ENCODE peak calls at places on chromosomes 11 and 22, in four cellular contexts. T, J, G and S are unnamed samples.

GRCh38 chr11:71060358-71060757 is 192.0 kb downstream of the SHANK2 start:
- DNase-seq in T (no peak), G (no peak), J (no peak), S (no peak)

GRCh38 chr11:118003021-118003423 is 16.8 kb downstream of the IL10RA start:
- DNase-seq in G (no peak), J (no peak), T (no peak), S (peak; percentile 58)

GRCh38 chr11:8375932-8376331 is 112.3 kb upstream of the LMO1 start:
- DNase-seq in T (no peak), G (no peak), J (no peak), S (no peak)

GRCh38 chr22:28424427-28425080 is 255.1 kb downstream of the TTC28 start:
- DNase-seq in J (no peak), T (no peak), G (peak; percentile 82), S (no peak)

GRCh38 chr11:8222820-8223512 is 40.7 kb downstream of the LMO1 start:
- DNase-seq in G (no peak), T (no peak), J (no peak), S (no peak)

GRCh38 chr11:80163011-80163410 is 722.2 kb upstream of the TENM4 start:
- DNase-seq in J (no peak), G (no peak), T (no peak), S (no peak)

GRCh38 chr22:43421914-43422615 is 10.3 kb downstream of the MPPED1 start:
- DNase-seq in J (no peak), T (no peak), G (no peak), S (no peak)

GRCh38 chr22:17629167-17629489 is 579 bp upstream of the ATP6V1E1 start:
- DNase-seq in T (no peak), J (no peak), G (no peak), S (no peak)

GRCh38 chr11:72223615-72224586 is 666 bp upstream of the INPPL1 start:
- DNase-seq in G (no peak), J (peak; percentile 79), T (no peak), S (peak; percentile 83)

GRCh38 chr22:47558828-47559700 is 796.6 kb downstream of the TBC1D22A start:
- DNase-seq in J (no peak), T (no peak), G (no peak), S (no peak)

GRCh38 chr11:125070699-125071254 is 7.7 kb downstream of the SLC37A2 start:
- DNase-seq in G (peak; percentile 81), T (no peak), J (no peak), S (peak; percentile 87)

GRCh38 chr22:24707477-24707816 is 67.1 kb downstream of the PIWIL3 start:
- DNase-seq in T (no peak), G (no peak), J (peak; percentile 53), S (peak; percentile 46)

GRCh38 chr11:111565111-111565720 is 24.7 kb downstream of the LAYN start:
- DNase-seq in J (peak; percentile 72), G (peak; percentile 39), T (peak; percentile 43), S (peak; percentile 77)

GRCh38 chr11:75850787-75851186 is 35.8 kb downstream of the UVRAG start:
- DNase-seq in G (no peak), T (no peak), J (no peak), S (no peak)

GRCh38 chr22:17554814-17555213 is 8.5 kb upstream of the SLC25A18 start:
- DNase-seq in J (no peak), T (no peak), G (no peak), S (no peak)

GRCh38 chr22:45781459-45781858 is 109.8 kb downstream of the ATXN10 start:
- DNase-seq in T (no peak), J (no peak), G (no peak), S (no peak)

GRCh38 chr22:47419239-47419638 is 656.8 kb downstream of the TBC1D22A start:
- DNase-seq in J (no peak), T (no peak), G (no peak), S (no peak)

GRCh38 chr11:82906236-82906635 is 4.7 kb downstream of the DDIAS start:
- DNase-seq in T (no peak), G (peak; percentile 26), J (no peak), S (no peak)

GRCh38 chr11:3632070-3632660 is 9.6 kb downstream of the ART5 start:
- DNase-seq in J (no peak), T (no peak), G (no peak), S (no peak)

DNA sequence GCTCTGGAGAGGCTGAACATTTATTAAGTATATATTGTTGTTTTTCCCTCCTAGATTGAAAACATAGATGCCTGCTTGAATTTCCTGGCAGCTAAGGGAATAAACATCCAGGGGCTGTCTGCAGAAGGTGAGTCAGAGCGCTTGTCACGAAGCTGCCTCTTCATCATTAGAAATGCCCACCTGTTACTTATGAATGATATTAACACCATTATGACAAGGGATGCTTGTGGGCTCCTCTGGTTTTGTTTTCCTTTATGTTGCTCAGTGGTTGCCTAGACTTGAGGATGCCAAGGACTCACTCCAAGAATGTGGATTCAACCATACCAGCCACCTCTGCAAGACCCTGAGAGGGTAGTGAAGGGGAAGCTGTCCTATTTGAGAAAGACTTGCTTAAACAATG is 156.2 kb downstream of the NAV2 start:
- DNase-seq in G (no peak), T (no peak), J (no peak), S (no peak)
- TF ChIP-seq PHF8 in G (no peak), T (no peak), J (no peak), S (no peak)

GRCh38 chr22:20131856-20132685 is 467 bp downstream of the ZDHHC8 start:
- DNase-seq in G (no peak), T (no peak), J (no peak), S (peak; percentile 86)
- TF ChIP-seq PHF8 in G (no peak), T (no peak), J (no peak), S (no peak)

GRCh38 chr11:46588131-46588530 is 5.7 kb downstream of the AMBRA1 start:
- DNase-seq in T (no peak), J (no peak), G (no peak), S (no peak)

GRCh38 chr11:46577058-46577457 is 16.8 kb downstream of the AMBRA1 start:
- DNase-seq in G (no peak), T (no peak), J (no peak), S (no peak)

GRCh38 chr11:46582588-46582987 is 11.2 kb downstream of the AMBRA1 start:
- DNase-seq in J (no peak), T (no peak), G (no peak), S (no peak)
- TF ChIP-seq PHF8 in J (no peak), T (no peak), G (no peak), S (no peak)

GRCh38 chr11:126646701-126647209 is 291.3 kb downstream of the ST3GAL4 start:
- DNase-seq in G (no peak), J (no peak), T (no peak), S (no peak)

GRCh38 chr11:126653040-126653439 is 297.6 kb downstream of the ST3GAL4 start:
- DNase-seq in G (no peak), T (no peak), J (no peak), S (no peak)

GRCh38 chr11:126645206-126645605 is 289.7 kb downstream of the ST3GAL4 start:
- DNase-seq in T (no peak), G (no peak), J (no peak), S (no peak)

DNA sequence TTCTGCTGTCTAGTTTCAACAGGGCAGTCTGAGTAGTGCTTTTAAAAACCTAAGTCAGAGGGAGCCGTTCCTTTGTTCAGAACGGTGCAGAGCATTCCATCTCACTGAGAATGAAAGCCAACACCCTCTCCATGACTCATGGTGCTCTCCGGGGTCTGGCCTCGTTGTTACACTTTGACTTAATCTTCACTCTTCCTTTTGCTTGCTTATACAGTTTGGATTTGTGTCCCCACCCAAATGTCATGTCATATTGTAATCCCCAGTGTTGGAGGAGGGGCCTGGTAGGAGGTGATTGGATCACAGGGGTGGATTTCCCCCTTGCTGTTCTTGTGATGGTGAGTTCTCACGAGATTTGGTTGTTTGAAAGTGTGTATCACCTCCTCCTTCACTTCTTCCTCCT is 292.2 kb downstream of the ST3GAL4 start:
- DNase-seq in J (no peak), T (peak; percentile 46), G (no peak), S (no peak)
- TF ChIP-seq PHF8 in J (no peak), T (no peak), G (no peak), S (no peak)